ENCODE peak calls at places on chromosomes 16 and 17, in six cellular contexts. E is K562, X is Calu3, S is activated B cell treated with CpG ODN at 0.5 μM for 24 hours, M is tibial nerve, D is endothelial cell. N is an unnamed sample.
A peak's percentile ranks its signal among the peaks of the same experiment; 100 is the strongest.

GRCh38 chr16:89256651-89257254 is 39.2 kb downstream of the ZNF778 start:
- DNase-seq in E (no peak), X (peak; percentile 71), S (peak; percentile 34), M (no peak), D (peak; percentile 29), N (no peak)

GRCh38 chr17:76390003-76390421 is 5.6 kb downstream of the SPHK1 start:
- DNase-seq in E (no peak), X (no peak), S (no peak), M (no peak), D (no peak), N (no peak)

GRCh38 chr17:46820592-46821450 is 2.3 kb upstream of the WNT3 start:
- DNase-seq in E (no peak), X (no peak), S (no peak), M (no peak), D (no peak), N (no peak)

GRCh38 chr17:35906559-35907265 is 23.9 kb downstream of the RDM1 start:
- DNase-seq in E (no peak), X (no peak), S (no peak), M (no peak), D (no peak), N (no peak)

GRCh38 chr16:59651662-59652061 is 917.5 kb upstream of the GOT2 start:
- DNase-seq in E (no peak), X (no peak), S (no peak), M (no peak), D (no peak), N (no peak)

GRCh38 chr17:56185491-56185890 is 32.2 kb downstream of the ANKFN1 start:
- DNase-seq in E (no peak), X (no peak), S (no peak), M (no peak), D (no peak), N (no peak)

GRCh38 chr16:28157768-28158535 is 53.8 kb downstream of the XPO6 start:
- DNase-seq in E (no peak), X (no peak), S (no peak), M (no peak), D (no peak), N (no peak)

GRCh38 chr17:64095144-64095882 is 34.6 kb downstream of the ERN1 start:
- DNase-seq in E (no peak), X (peak; percentile 34), S (no peak), M (no peak), D (no peak), N (no peak)

GRCh38 chr16:71311553-71312158 is 22.5 kb upstream of the CMTR2 start:
- DNase-seq in E (peak; percentile 53), X (peak; percentile 32), S (no peak), M (no peak), D (peak; percentile 58), N (no peak)

GRCh38 chr17:45029758-45030423 is 21.5 kb downstream of the DCAKD start:
- DNase-seq in E (no peak), X (no peak), S (no peak), M (no peak), D (no peak), N (no peak)

GRCh38 chr16:68447721-68448359 is 468 bp downstream of the SMPD3 start:
- DNase-seq in E (no peak), X (no peak), S (no peak), M (no peak), D (no peak), N (no peak)

GRCh38 chr17:59266748-59267147 is 46.4 kb downstream of the GDPD1 start:
- DNase-seq in E (no peak), X (no peak), S (no peak), M (no peak), D (no peak), N (no peak)

GRCh38 chr16:85557083-85557975 is 55.8 kb upstream of the GSE1 start:
- DNase-seq in E (peak; percentile 65), X (peak; percentile 47), S (peak; percentile 45), M (no peak), D (no peak), N (no peak)

GRCh38 chr17:19269641-19270040 is 32.5 kb downstream of the EPN2 start:
- DNase-seq in E (no peak), X (no peak), S (no peak), M (no peak), D (no peak), N (no peak)

GRCh38 chr17:19003966-19004600 is 481 bp downstream of the FAM83G start:
- DNase-seq in E (peak; percentile 75), X (peak; percentile 40), S (peak; percentile 40), M (no peak), D (no peak), N (peak; percentile 85)

GRCh38 chr17:57463103-57463885 is 207.0 kb downstream of the MSI2 start:
- DNase-seq in E (peak; percentile 43), X (peak; percentile 58), S (peak; percentile 52), M (no peak), D (no peak), N (no peak)

GRCh38 chr16:3601614-3602319 is 9.6 kb downstream of the SLX4 start:
- DNase-seq in E (no peak), X (no peak), S (no peak), M (no peak), D (no peak), N (no peak)

GRCh38 chr16:3598236-3598635 is 13.2 kb downstream of the SLX4 start:
- DNase-seq in E (no peak), X (no peak), S (no peak), M (no peak), D (no peak), N (no peak)

GRCh38 chr16:3599121-3599520 is 12.3 kb downstream of the SLX4 start:
- DNase-seq in E (no peak), X (no peak), S (no peak), M (no peak), D (no peak), N (no peak)

GRCh38 chr16:3597676-3598075 is 13.7 kb downstream of the SLX4 start:
- DNase-seq in E (no peak), X (no peak), S (no peak), M (no peak), D (no peak), N (no peak)

GRCh38 chr16:3599922-3600321 is 11.5 kb downstream of the SLX4 start:
- DNase-seq in E (no peak), X (no peak), S (no peak), M (no peak), D (no peak), N (no peak)
- TF ChIP-seq CTCF in E (no peak), X (no peak), S (no peak), M (no peak), D (no peak), N (no peak)

GRCh38 chr17:74658620-74659019 is 35.1 kb upstream of the CD300E start:
- DNase-seq in E (no peak), X (no peak), S (no peak), M (no peak), D (no peak), N (no peak)

GRCh38 chr17:74659898-74660297 is 36.4 kb upstream of the CD300E start:
- DNase-seq in E (no peak), X (no peak), S (no peak), M (no peak), D (no peak), N (no peak)

DNA sequence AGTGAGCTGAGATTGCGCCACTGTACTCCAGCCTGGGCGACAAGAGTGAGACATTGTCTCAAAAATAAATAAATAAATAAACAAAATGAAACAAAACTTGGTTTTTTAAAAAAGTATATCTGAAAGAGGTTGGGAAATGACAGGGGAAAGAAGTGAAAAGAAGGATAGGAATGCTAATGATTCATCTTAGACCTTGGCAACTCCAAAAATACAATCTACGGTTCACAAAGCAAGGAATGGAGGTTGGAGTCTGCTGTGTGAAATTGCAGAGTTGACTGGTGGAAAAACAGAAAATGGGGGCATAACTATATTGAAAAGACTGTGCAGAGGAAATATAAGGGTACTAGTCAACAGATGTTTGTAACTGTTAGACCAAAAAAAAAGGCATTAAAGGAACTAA is 40.0 kb upstream of the CD300E start:
- DNase-seq in E (no peak), X (no peak), S (no peak), M (no peak), D (no peak), N (no peak)
- TF ChIP-seq CTCF in E (no peak), X (no peak), S (no peak), M (no peak), D (no peak), N (no peak)

DNA sequence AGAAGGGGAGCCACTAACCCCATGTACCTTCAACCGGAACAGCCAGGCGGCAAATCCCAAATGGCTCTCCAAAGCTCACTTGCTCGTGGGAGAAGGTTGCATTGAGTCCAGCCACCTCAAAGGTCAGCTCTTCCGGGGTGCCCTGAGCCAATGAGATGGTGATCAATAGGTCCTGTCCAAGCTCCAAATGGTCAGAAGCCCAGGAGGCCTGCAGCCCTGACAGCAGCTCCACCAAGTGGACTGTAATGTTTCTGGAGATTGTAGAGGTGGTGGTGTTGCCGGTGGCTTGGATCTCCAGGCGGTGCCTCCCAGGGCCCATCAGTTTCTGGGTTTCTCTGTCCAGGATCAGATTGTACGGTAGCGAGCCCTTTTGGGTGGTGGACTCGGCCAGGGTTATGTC is 39.9 kb upstream of the BCO1 start:
- DNase-seq in E (peak; percentile 31), X (peak; percentile 45), S (no peak), M (no peak), D (no peak), N (no peak)
- TF ChIP-seq CTCF in E (peak; percentile 72), X (peak; percentile 19), S (no peak), M (no peak), D (no peak), N (no peak)

DNA sequence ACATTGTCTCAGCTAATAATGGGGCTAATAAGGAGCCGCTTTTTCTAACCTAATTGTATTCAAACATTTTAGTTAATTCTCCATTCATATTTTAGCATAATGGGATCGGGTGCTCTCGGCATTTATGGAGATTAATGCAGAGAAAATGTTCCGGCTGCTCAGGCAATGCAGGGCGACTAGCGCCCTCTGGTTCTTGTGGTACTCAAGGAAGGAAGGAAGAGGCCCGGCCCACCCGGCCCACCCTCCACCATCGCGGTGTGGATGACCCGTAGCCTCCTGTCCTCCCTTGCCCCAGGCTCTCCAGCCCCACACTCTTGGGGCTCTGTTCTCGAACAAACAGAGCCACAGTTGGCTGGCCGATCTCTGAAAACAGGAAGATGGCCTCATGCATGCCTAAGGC is 21.1 kb upstream of the ABCC3 start:
- DNase-seq in E (peak; percentile 33), X (no peak), S (no peak), M (no peak), D (no peak), N (no peak)
- TF ChIP-seq CTCF in E (peak; percentile 48), X (no peak), S (no peak), M (no peak), D (no peak), N (peak; percentile 63)